ENCODE peak calls at places on chromosomes 6 and 20, in five cellular contexts. One of them, this sample, is unnamed.

GRCh38 chr20:41408131-41408789 is 41.6 kb upstream of the EMILIN3 start:
- DNase-seq in fibroblast of lung: no peak
- DNase-seq in heart left ventricle: no peak
- DNase-seq in tibial artery: no peak
- DNase-seq in cardiac muscle cell: no peak
- DNase-seq in this sample: no peak

GRCh38 chr6:43939281-43940070 is 169.5 kb downstream of the VEGFA start:
- DNase-seq in tibial artery: peak; percentile 62
- DNase-seq in fibroblast of lung: no peak
- DNase-seq in heart left ventricle: no peak
- DNase-seq in cardiac muscle cell: no peak
- DNase-seq in this sample: no peak

GRCh38 chr6:154352898-154353585 is 3.6 kb downstream of the IPCEF1 start:
- DNase-seq in heart left ventricle: no peak
- DNase-seq in tibial artery: no peak
- DNase-seq in fibroblast of lung: no peak
- DNase-seq in cardiac muscle cell: no peak
- DNase-seq in this sample: no peak

GRCh38 chr6:75183099-75183541 is 22.7 kb downstream of the COL12A1 start:
- DNase-seq in heart left ventricle: no peak
- DNase-seq in cardiac muscle cell: peak; percentile 59
- DNase-seq in tibial artery: peak; percentile 63
- DNase-seq in fibroblast of lung: peak; percentile 52
- DNase-seq in this sample: no peak

GRCh38 chr6:134247271-134247833 is 70.6 kb downstream of the SGK1 start:
- DNase-seq in fibroblast of lung: no peak
- DNase-seq in cardiac muscle cell: no peak
- DNase-seq in heart left ventricle: no peak
- DNase-seq in tibial artery: no peak
- DNase-seq in this sample: no peak

GRCh38 chr6:131331146-131331545 is 195.9 kb downstream of the AKAP7 start:
- DNase-seq in heart left ventricle: no peak
- DNase-seq in fibroblast of lung: peak; percentile 25
- DNase-seq in cardiac muscle cell: no peak
- DNase-seq in tibial artery: no peak
- DNase-seq in this sample: no peak

GRCh38 chr20:5153152-5153467 is 26.3 kb downstream of the CDS2 start:
- DNase-seq in tibial artery: no peak
- DNase-seq in fibroblast of lung: no peak
- DNase-seq in heart left ventricle: no peak
- DNase-seq in cardiac muscle cell: no peak
- DNase-seq in this sample: no peak

GRCh38 chr20:24499472-24499871 is 30.0 kb downstream of the SYNDIG1 start:
- DNase-seq in heart left ventricle: no peak
- DNase-seq in tibial artery: no peak
- DNase-seq in cardiac muscle cell: no peak
- DNase-seq in fibroblast of lung: no peak
- DNase-seq in this sample: no peak

GRCh38 chr6:61649845-61650244 is 636.2 kb downstream of the KHDRBS2 start:
- DNase-seq in heart left ventricle: no peak
- DNase-seq in fibroblast of lung: no peak
- DNase-seq in cardiac muscle cell: no peak
- DNase-seq in tibial artery: no peak
- DNase-seq in this sample: no peak

GRCh38 chr6:39003072-39003471 is 45.5 kb upstream of the GLP1R start:
- DNase-seq in heart left ventricle: no peak
- DNase-seq in fibroblast of lung: no peak
- DNase-seq in cardiac muscle cell: peak; percentile 2
- DNase-seq in tibial artery: no peak
- DNase-seq in this sample: peak; percentile 23

GRCh38 chr20:2742431-2742830 is 49.9 kb downstream of the EBF4 start:
- DNase-seq in cardiac muscle cell: no peak
- DNase-seq in fibroblast of lung: no peak
- DNase-seq in heart left ventricle: no peak
- DNase-seq in tibial artery: no peak
- DNase-seq in this sample: no peak

GRCh38 chr6:35208419-35208818 is 5.3 kb upstream of the SCUBE3 start:
- DNase-seq in fibroblast of lung: no peak
- DNase-seq in tibial artery: no peak
- DNase-seq in cardiac muscle cell: no peak
- DNase-seq in heart left ventricle: no peak
- DNase-seq in this sample: no peak

GRCh38 chr20:10507052-10507451 is 71.9 kb downstream of the SLX4IP start:
- DNase-seq in tibial artery: no peak
- DNase-seq in cardiac muscle cell: no peak
- DNase-seq in fibroblast of lung: no peak
- DNase-seq in heart left ventricle: no peak
- DNase-seq in this sample: no peak

GRCh38 chr6:51213806-51214205 is 395.1 kb downstream of the TFAP2B start:
- DNase-seq in tibial artery: no peak
- DNase-seq in fibroblast of lung: no peak
- DNase-seq in cardiac muscle cell: no peak
- DNase-seq in heart left ventricle: no peak
- DNase-seq in this sample: peak; percentile 23

GRCh38 chr20:57809149-57809548 is 99.3 kb upstream of the PMEPA1 start:
- DNase-seq in fibroblast of lung: no peak
- DNase-seq in heart left ventricle: no peak
- DNase-seq in tibial artery: no peak
- DNase-seq in cardiac muscle cell: no peak
- DNase-seq in this sample: no peak

GRCh38 chr6:163260911-163261310 is 153.6 kb upstream of the QKI start:
- DNase-seq in fibroblast of lung: no peak
- DNase-seq in tibial artery: no peak
- DNase-seq in heart left ventricle: no peak
- DNase-seq in cardiac muscle cell: no peak
- DNase-seq in this sample: no peak

GRCh38 chr6:106446287-106446885 is 85.9 kb downstream of the CRYBG1 start:
- DNase-seq in fibroblast of lung: no peak
- DNase-seq in tibial artery: no peak
- DNase-seq in heart left ventricle: no peak
- DNase-seq in cardiac muscle cell: peak; percentile 27
- DNase-seq in this sample: peak; percentile 16

GRCh38 chr6:158377866-158378265 is 65.6 kb downstream of the TULP4 start:
- DNase-seq in tibial artery: no peak
- DNase-seq in cardiac muscle cell: no peak
- DNase-seq in fibroblast of lung: peak; percentile 43
- DNase-seq in heart left ventricle: no peak
- DNase-seq in this sample: no peak

GRCh38 chr6:166507380-166507779 is 79.1 kb downstream of the RAMACL start:
- DNase-seq in tibial artery: peak; percentile 4
- DNase-seq in cardiac muscle cell: no peak
- DNase-seq in heart left ventricle: no peak
- DNase-seq in fibroblast of lung: no peak
- DNase-seq in this sample: no peak

GRCh38 chr6:138088307-138088744 is 18.9 kb downstream of the PERP start:
- DNase-seq in tibial artery: no peak
- DNase-seq in heart left ventricle: no peak
- DNase-seq in cardiac muscle cell: peak; percentile 34
- DNase-seq in fibroblast of lung: peak; percentile 90
- DNase-seq in this sample: peak; percentile 57

GRCh38 chr6:150661608-150662007 is 61.9 kb downstream of the PLEKHG1 start:
- DNase-seq in cardiac muscle cell: no peak
- DNase-seq in heart left ventricle: no peak
- DNase-seq in tibial artery: no peak
- DNase-seq in fibroblast of lung: no peak
- DNase-seq in this sample: no peak
- H3K4me1 ChIP-seq in cardiac muscle cell: peaks cover 6% of the 10 kb centered on the region
- H3K4me1 ChIP-seq in heart left ventricle: no peaks in the 10 kb centered on the region
- H3K4me1 ChIP-seq in tibial artery: no peaks in the 10 kb centered on the region
- H3K4me1 ChIP-seq in fibroblast of lung: no peaks in the 10 kb centered on the region
- H3K4me1 ChIP-seq in this sample: peaks cover 10% of the 10 kb centered on the region

DNA sequence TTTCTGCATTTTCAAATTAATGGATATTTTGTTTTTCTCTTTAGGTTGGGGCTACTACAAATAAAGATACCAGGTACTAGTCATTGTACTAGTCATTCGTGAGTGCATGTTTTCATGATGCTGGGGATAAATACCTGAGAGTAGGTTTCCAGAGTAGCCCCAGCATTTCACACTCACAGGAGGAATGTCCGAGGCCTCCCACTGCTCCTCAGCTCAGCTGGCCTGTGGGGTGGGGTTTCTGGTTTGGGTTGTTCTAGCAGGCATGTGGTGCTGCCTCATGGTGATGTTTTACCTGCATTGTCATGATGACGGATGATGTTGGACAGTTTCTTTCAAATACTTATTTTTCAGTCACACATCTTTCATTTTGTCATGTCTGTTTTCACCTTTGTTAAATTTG is 144.5 kb downstream of the SMOC2 start:
- DNase-seq in heart left ventricle: no peak
- DNase-seq in fibroblast of lung: no peak
- DNase-seq in tibial artery: peak; percentile 38
- DNase-seq in cardiac muscle cell: no peak
- DNase-seq in this sample: no peak
- TF ChIP-seq CTCF in heart left ventricle: no peak
- TF ChIP-seq CTCF in fibroblast of lung: no peak
- TF ChIP-seq CTCF in tibial artery: no peak
- TF ChIP-seq CTCF in cardiac muscle cell: no peak
- TF ChIP-seq CTCF in this sample: no peak

DNA sequence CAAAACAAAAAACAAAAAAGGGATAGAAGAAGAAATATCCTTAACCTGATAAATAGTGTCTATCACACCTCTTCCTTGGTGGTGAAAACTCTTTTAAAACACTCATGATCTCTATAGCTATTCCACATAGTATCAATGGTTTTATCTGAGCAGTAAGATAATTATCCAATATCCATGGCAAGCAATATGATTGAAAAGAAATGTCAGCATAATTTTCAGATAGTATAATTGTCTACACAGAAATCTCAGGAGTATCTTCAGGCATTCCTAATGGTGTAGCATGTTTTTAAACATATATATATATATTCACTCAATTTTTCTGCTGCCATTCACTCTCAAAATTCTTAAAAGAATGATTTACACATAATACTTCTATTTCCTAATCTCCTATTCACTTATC is 938.0 kb upstream of the SLC35B3 start:
- DNase-seq in heart left ventricle: no peak
- DNase-seq in tibial artery: no peak
- DNase-seq in cardiac muscle cell: no peak
- DNase-seq in fibroblast of lung: no peak
- DNase-seq in this sample: no peak
- H3K4me1 ChIP-seq in heart left ventricle: no peaks in the 10 kb centered on the region
- H3K4me1 ChIP-seq in tibial artery: no peaks in the 10 kb centered on the region
- H3K4me1 ChIP-seq in cardiac muscle cell: no peaks in the 10 kb centered on the region
- H3K4me1 ChIP-seq in fibroblast of lung: no peaks in the 10 kb centered on the region
- H3K4me1 ChIP-seq in this sample: no peaks in the 10 kb centered on the region

GRCh38 chr6:152273638-152274037 is 363.5 kb downstream of the SYNE1 start:
- DNase-seq in tibial artery: no peak
- DNase-seq in heart left ventricle: no peak
- DNase-seq in fibroblast of lung: peak; percentile 76
- DNase-seq in cardiac muscle cell: peak; percentile 24
- DNase-seq in this sample: no peak
- TF ChIP-seq CTCF in tibial artery: no peak
- TF ChIP-seq CTCF in heart left ventricle: no peak
- TF ChIP-seq CTCF in fibroblast of lung: no peak
- TF ChIP-seq CTCF in cardiac muscle cell: no peak
- TF ChIP-seq CTCF in this sample: no peak

DNA sequence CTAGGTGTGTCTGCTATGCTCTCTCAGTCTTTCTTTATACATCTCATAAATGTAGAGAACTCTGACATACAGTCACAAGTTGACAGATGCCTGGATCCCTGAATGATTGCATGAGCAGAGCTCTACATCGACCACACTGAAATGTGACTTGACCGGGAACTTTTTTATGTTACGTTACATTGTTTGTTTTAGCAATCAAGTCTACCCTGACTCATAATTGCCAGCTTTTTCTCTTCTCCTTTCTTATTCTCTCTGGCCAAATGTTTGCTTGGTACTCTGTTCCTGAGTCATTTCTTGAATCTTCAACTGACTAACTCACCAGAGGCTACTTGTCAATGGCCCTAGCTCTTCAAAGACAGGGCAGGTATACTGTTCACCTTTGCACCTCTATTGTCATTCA is 213.6 kb upstream of the DTNBP1 start:
- DNase-seq in tibial artery: no peak
- DNase-seq in heart left ventricle: no peak
- DNase-seq in fibroblast of lung: peak; percentile 9
- DNase-seq in cardiac muscle cell: peak; percentile 29
- DNase-seq in this sample: no peak
- H3K4me1 ChIP-seq in tibial artery: peaks cover 9% of the 10 kb centered on the region
- H3K4me1 ChIP-seq in heart left ventricle: no peaks in the 10 kb centered on the region
- H3K4me1 ChIP-seq in fibroblast of lung: peaks cover 8% of the 10 kb centered on the region
- H3K4me1 ChIP-seq in cardiac muscle cell: no peaks in the 10 kb centered on the region
- H3K4me1 ChIP-seq in this sample: peaks cover 18% of the 10 kb centered on the region

GRCh38 chr6:146788115-146788514 is 189.3 kb downstream of the ADGB start:
- DNase-seq in fibroblast of lung: no peak
- DNase-seq in heart left ventricle: no peak
- DNase-seq in cardiac muscle cell: no peak
- DNase-seq in tibial artery: no peak
- DNase-seq in this sample: no peak

GRCh38 chr6:146781836-146782235 is 183.1 kb downstream of the ADGB start:
- DNase-seq in fibroblast of lung: no peak
- DNase-seq in heart left ventricle: no peak
- DNase-seq in tibial artery: no peak
- DNase-seq in cardiac muscle cell: no peak
- DNase-seq in this sample: no peak

GRCh38 chr6:146790561-146791091 is 191.9 kb downstream of the ADGB start:
- DNase-seq in tibial artery: no peak
- DNase-seq in fibroblast of lung: no peak
- DNase-seq in heart left ventricle: no peak
- DNase-seq in cardiac muscle cell: no peak
- DNase-seq in this sample: no peak

GRCh38 chr6:146785001-146785585 is 186.3 kb downstream of the ADGB start:
- DNase-seq in tibial artery: no peak
- DNase-seq in cardiac muscle cell: peak; percentile 66
- DNase-seq in fibroblast of lung: peak; percentile 16
- DNase-seq in heart left ventricle: no peak
- DNase-seq in this sample: peak; percentile 77
- TF ChIP-seq CTCF in tibial artery: no peak
- TF ChIP-seq CTCF in cardiac muscle cell: peak; percentile 56
- TF ChIP-seq CTCF in fibroblast of lung: peak; percentile 30
- TF ChIP-seq CTCF in heart left ventricle: peak; percentile 44
- TF ChIP-seq CTCF in this sample: peak; percentile 79

DNA sequence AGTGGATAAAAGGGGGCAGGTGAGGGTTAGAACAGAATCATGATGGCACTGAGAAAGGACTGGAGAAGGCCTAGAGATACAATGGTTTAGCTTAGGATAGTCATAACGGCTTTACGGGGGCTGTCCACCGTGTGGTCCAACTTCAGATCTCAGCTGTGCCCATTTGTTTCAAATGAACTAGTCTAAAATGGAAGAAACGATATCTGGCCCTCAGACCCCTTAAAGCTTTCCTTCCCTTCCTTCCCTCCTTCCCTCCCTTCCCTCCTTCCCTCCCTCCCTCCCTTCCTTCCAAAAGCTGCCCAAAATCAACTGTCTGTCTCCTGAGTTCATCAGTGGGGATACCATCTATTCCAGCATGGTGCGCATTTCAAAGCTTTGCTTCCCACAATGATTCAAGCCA is 27.9 kb downstream of the TRAM2 start:
- DNase-seq in cardiac muscle cell: no peak
- DNase-seq in tibial artery: no peak
- DNase-seq in heart left ventricle: no peak
- DNase-seq in fibroblast of lung: no peak
- DNase-seq in this sample: no peak
- H3K4me1 ChIP-seq in cardiac muscle cell: peaks cover 15% of the 10 kb centered on the region
- H3K4me1 ChIP-seq in tibial artery: peaks cover 99% of the 10 kb centered on the region
- H3K4me1 ChIP-seq in heart left ventricle: peaks cover 56% of the 10 kb centered on the region
- H3K4me1 ChIP-seq in fibroblast of lung: peaks cover 77% of the 10 kb centered on the region
- H3K4me1 ChIP-seq in this sample: peaks cover 63% of the 10 kb centered on the region